ENCODE peak calls at places on chromosomes 5 and 9, in five cellular contexts. Y, F, Q, B and W are unnamed samples.

GRCh38 chr9:133711428-133712220 is 26.5 kb downstream of the SARDH start:
- DNase-seq in Y (no peak), F (no peak), Q (no peak), B (no peak), W (no peak)

GRCh38 chr9:36956908-36957307 is 77.2 kb downstream of the PAX5 start:
- DNase-seq in Y (no peak), F (no peak), Q (no peak), B (no peak), W (no peak)

GRCh38 chr9:36543916-36544315 is 28.8 kb upstream of the MELK start:
- DNase-seq in Y (peak; percentile 58), F (no peak), Q (no peak), B (no peak), W (no peak)

GRCh38 chr5:140563554-140563953 is 844 bp downstream of the APBB3 start:
- DNase-seq in Y (no peak), F (no peak), Q (peak; percentile 18), B (no peak), W (no peak)

GRCh38 chr9:73143606-73144328 is 7.9 kb upstream of the ANXA1 start:
- DNase-seq in Y (peak; percentile 59), F (no peak), Q (no peak), B (peak; percentile 81), W (peak; percentile 69)

GRCh38 chr9:137799630-137799983 is 78.0 kb upstream of the CACNA1B start:
- DNase-seq in Y (no peak), F (no peak), Q (no peak), B (no peak), W (no peak)

GRCh38 chr5:150142800-150143724 is 12.6 kb downstream of the PDGFRB start:
- DNase-seq in Y (peak; percentile 93), F (no peak), Q (no peak), B (peak; percentile 58), W (peak; percentile 85)

GRCh38 chr5:61496406-61497307 is 164.6 kb downstream of the ZSWIM6 start:
- DNase-seq in Y (no peak), F (peak; percentile 11), Q (no peak), B (no peak), W (no peak)

GRCh38 chr9:34446468-34446891 is 11.9 kb downstream of the FAM219A start:
- DNase-seq in Y (no peak), F (no peak), Q (no peak), B (no peak), W (no peak)

GRCh38 chr5:140356878-140357730 is 2.9 kb upstream of the SLC4A9 start:
- DNase-seq in Y (no peak), F (no peak), Q (no peak), B (no peak), W (no peak)

GRCh38 chr5:158852622-158853021 is 247.1 kb downstream of the EBF1 start:
- DNase-seq in Y (no peak), F (no peak), Q (no peak), B (no peak), W (no peak)

GRCh38 chr9:98997580-98997979 is 53.9 kb downstream of the COL15A1 start:
- DNase-seq in Y (no peak), F (no peak), Q (no peak), B (no peak), W (no peak)

GRCh38 chr9:132931178-132931735 is 13.2 kb downstream of the TSC1 start:
- DNase-seq in Y (no peak), F (no peak), Q (no peak), B (no peak), W (no peak)

GRCh38 chr9:107430071-107430470 is 59.5 kb downstream of the KLF4 start:
- DNase-seq in Y (no peak), F (no peak), Q (no peak), B (no peak), W (no peak)

GRCh38 chr9:27117489-27118135 is 8.6 kb downstream of the TEK start:
- DNase-seq in Y (no peak), F (no peak), Q (no peak), B (no peak), W (no peak)

GRCh38 chr9:99918134-99918533 is 11.7 kb downstream of the STX17 start:
- DNase-seq in Y (no peak), F (no peak), Q (no peak), B (no peak), W (no peak)

GRCh38 chr9:8489845-8490244 is 690.3 kb upstream of the DMAC1 start:
- DNase-seq in Y (no peak), F (no peak), Q (no peak), B (no peak), W (peak; percentile 1)

GRCh38 chr9:14103115-14103514 is 210.8 kb downstream of the NFIB start:
- DNase-seq in Y (no peak), F (no peak), Q (no peak), B (no peak), W (no peak)

GRCh38 chr5:69275563-69275962 is 40.9 kb downstream of the CDK7 start:
- DNase-seq in Y (no peak), F (no peak), Q (no peak), B (no peak), W (no peak)

GRCh38 chr9:6938873-6939272 is 181.1 kb downstream of the KDM4C start:
- DNase-seq in Y (no peak), F (no peak), Q (no peak), B (no peak), W (no peak)

GRCh38 chr9:135508211-135508820 is 7.8 kb downstream of the MRPS2 start:
- DNase-seq in Y (no peak), F (no peak), Q (no peak), B (no peak), W (no peak)

GRCh38 chr9:84230355-84231136 is 110.0 kb downstream of the SLC28A3 start:
- DNase-seq in Y (peak; percentile 44), F (no peak), Q (no peak), B (no peak), W (no peak)

GRCh38 chr5:76556511-76557221 is 66.5 kb downstream of the F2RL2 start:
- DNase-seq in Y (no peak), F (no peak), Q (peak; percentile 53), B (no peak), W (no peak)

GRCh38 chr9:18821794-18822193 is 211.2 kb downstream of the SAXO1 start:
- DNase-seq in Y (no peak), F (no peak), Q (no peak), B (peak; percentile 15), W (peak; percentile 23)

GRCh38 chr5:82405618-82406199 is 127.6 kb upstream of the RPS23 start:
- DNase-seq in Y (peak; percentile 89), F (no peak), Q (no peak), B (peak; percentile 45), W (peak; percentile 97)

GRCh38 chr5:125603321-125603720 is 819.9 kb upstream of the GRAMD2B start:
- DNase-seq in Y (no peak), F (no peak), Q (no peak), B (no peak), W (no peak)